ENCODE peak calls at places on chromosomes 1 and 21, in six cellular contexts. R is IMR-90, O is left ventricle myocardium inferior, T is brain microvascular endothelial cell, W is transverse colon, K is mesendoderm. H is an unnamed sample.

GRCh38 chr1:154198756-154199562 is 7.1 kb upstream of the TPM3 start:
- DNase-seq in O (no peak), W (no peak), T (peak), K (peak), R (peak), H (no peak)

GRCh38 chr21:35020902-35021301 is 28.2 kb downstream of the RUNX1 start:
- DNase-seq in K (no peak), W (no peak), O (no peak), T (no peak), R (peak), H (no peak)

GRCh38 chr1:241533375-241534115 is 1.4 kb downstream of the KMO start:
- DNase-seq in W (no peak), T (no peak), R (no peak), K (peak), O (no peak), H (no peak)

GRCh38 chr1:223033658-223034057 is 109.4 kb downstream of the TLR5 start:
- DNase-seq in W (no peak), T (no peak), R (no peak), O (no peak), K (no peak), H (no peak)

GRCh38 chr1:14812189-14812588 is 213.7 kb downstream of the KAZN start:
- DNase-seq in W (no peak), K (no peak), T (no peak), O (no peak), R (no peak), H (no peak)

GRCh38 chr1:64962447-64962846 is 3.9 kb downstream of the JAK1 start:
- DNase-seq in K (no peak), O (no peak), W (peak), T (no peak), R (no peak), H (no peak)

GRCh38 chr1:208105756-208106155 is 138.4 kb downstream of the PLXNA2 start:
- DNase-seq in T (no peak), O (no peak), R (no peak), W (no peak), K (no peak), H (no peak)

GRCh38 chr1:40634901-40635655 is 30.4 kb downstream of the RIMS3 start:
- DNase-seq in K (no peak), W (no peak), T (peak), O (no peak), R (peak), H (peak)

GRCh38 chr1:90729484-90730246 is 12.6 kb upstream of the BARHL2 start:
- DNase-seq in K (peak), W (no peak), T (no peak), O (no peak), R (no peak), H (no peak)

GRCh38 chr1:202131956-202132821 is 9.5 kb downstream of the GPR37L1 start:
- DNase-seq in K (peak), O (peak), W (peak), T (no peak), R (no peak), H (no peak)

GRCh38 chr1:224450164-224450955 is 15.8 kb upstream of the WDR26 start:
- DNase-seq in R (no peak), O (no peak), T (no peak), K (no peak), W (no peak), H (no peak)

GRCh38 chr1:224450956-224451350 is 16.4 kb upstream of the WDR26 start:
- DNase-seq in R (no peak), T (no peak), W (no peak), K (no peak), O (no peak), H (no peak)

GRCh38 chr1:224447971-224448370 is 13.4 kb upstream of the WDR26 start:
- DNase-seq in T (no peak), O (no peak), K (no peak), W (no peak), R (no peak), H (no peak)

GRCh38 chr1:224448428-224449017 is 13.9 kb upstream of the WDR26 start:
- DNase-seq in O (no peak), K (no peak), R (no peak), W (no peak), T (no peak), H (no peak)

DNA sequence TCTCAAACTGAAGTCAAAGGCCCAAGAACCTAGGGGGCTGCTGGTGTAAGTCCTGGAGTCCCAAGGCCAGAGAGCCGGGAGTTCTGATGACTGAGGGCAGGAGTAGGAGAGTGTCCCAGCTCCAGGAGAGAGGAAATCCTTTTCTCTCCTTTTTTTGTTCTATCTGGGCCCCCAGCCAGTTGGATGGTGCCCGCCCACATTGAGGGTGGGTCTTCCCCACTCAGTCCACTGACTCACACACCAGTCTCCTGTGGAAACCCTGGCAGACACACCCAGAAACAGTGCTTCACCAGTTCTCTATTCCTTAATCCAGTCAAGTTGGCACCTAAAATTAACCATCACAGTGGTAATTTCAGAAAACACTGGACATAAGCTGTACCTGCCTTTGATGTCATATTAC is 12.7 kb upstream of the WDR26 start:
- DNase-seq in O (peak), K (no peak), T (peak), R (peak), W (no peak), H (no peak)
- H3K27ac ChIP-seq in O (no peak), K (no peak), T (no peak), R (no peak), W (no peak), H (peak)

GRCh38 chr1:81126989-81127571 is 673.7 kb upstream of the ADGRL2 start:
- DNase-seq in K (no peak), W (no peak), O (no peak), T (peak), R (peak), H (no peak)
- H3K27ac ChIP-seq in K (no peak), W (no peak), O (no peak), T (no peak), R (peak), H (no peak)

GRCh38 chr1:92934395-92935378 is 26.6 kb downstream of the DIPK1A start:
- DNase-seq in R (peak), T (peak), K (no peak), O (peak), W (peak), H (no peak)
- H3K27ac ChIP-seq in R (peak), T (no peak), K (no peak), O (peak), W (peak), H (peak)

GRCh38 chr21:31660134-31660565 is 657 bp downstream of the SOD1 start:
- DNase-seq in W (peak), T (no peak), O (no peak), R (no peak), K (peak), H (no peak)
- H3K27ac ChIP-seq in W (peak), T (peak), O (peak), R (peak), K (no peak), H (peak)

GRCh38 chr1:91894036-91894761 is 8.2 kb upstream of the TGFBR3 start:
- DNase-seq in K (no peak), R (peak), T (no peak), O (no peak), W (no peak), H (no peak)
- H3K27ac ChIP-seq in K (no peak), R (no peak), T (no peak), O (no peak), W (no peak), H (no peak)